ENCODE peak calls at places on chromosomes 7 and 10, in ten cellular contexts. X is coronary artery; A is stimulated activated CD4-positive, alpha-beta T cell treated with anti-CD3 and anti-CD28 coated beads, Interleukin-4, amount 100 ng/mL, for 24 hours; R is GM04504; Q is CD4-positive, alpha-beta memory T cell; P is endothelial cell; Z is activated CD4-positive, alpha-beta T cell treated with anti-CD3 and anti-CD28 coated beads for 48 hours; E is T-helper 17 cell; J is right cardiac atrium; Y is stromal cell of bone marrow. M is an unnamed sample.

GRCh38 chr7:36784991-36785940 is 61.0 kb upstream of the AOAH start:
- DNase-seq in X (no peak), A (peak; percentile 63), R (no peak), Q (peak; percentile 84), P (no peak), Z (peak; percentile 60), E (no peak), J (peak; percentile 33), Y (no peak), M (peak; percentile 84)

GRCh38 chr10:78890506-78890905 is 178.3 kb upstream of the ZMIZ1 start:
- DNase-seq in X (no peak), A (no peak), R (no peak), Q (no peak), P (no peak), Z (no peak), E (no peak), J (no peak), Y (no peak), M (no peak)

GRCh38 chr10:23693398-23693797 is 254.5 kb downstream of the OTUD1 start:
- DNase-seq in X (no peak), A (no peak), R (no peak), Q (no peak), P (peak; percentile 67), Z (peak; percentile 61), E (no peak), J (no peak), Y (no peak), M (peak; percentile 77)

GRCh38 chr10:6465437-6465836 is 114.6 kb downstream of the PRKCQ start:
- DNase-seq in X (no peak), A (no peak), R (no peak), Q (no peak), P (no peak), Z (no peak), E (no peak), J (no peak), Y (no peak), M (no peak)

GRCh38 chr7:25844109-25844915 is 307.7 kb upstream of the NFE2L3 start:
- DNase-seq in X (no peak), A (no peak), R (no peak), Q (no peak), P (no peak), Z (no peak), E (no peak), J (no peak), Y (peak; percentile 53), M (no peak)

GRCh38 chr10:127890935-127891334 is 1.8 kb downstream of the CLRN3 start:
- DNase-seq in X (no peak), A (no peak), R (no peak), Q (no peak), P (no peak), Z (no peak), E (no peak), J (no peak), Y (no peak), M (no peak)

GRCh38 chr7:40833541-40834234 is 698.9 kb downstream of the SUGCT start:
- DNase-seq in X (no peak), A (no peak), R (no peak), Q (no peak), P (no peak), Z (no peak), E (no peak), J (no peak), Y (no peak), M (no peak)

GRCh38 chr7:157693521-157694388 is 357.0 kb downstream of the DNAJB6 start:
- DNase-seq in X (peak; percentile 64), A (no peak), R (no peak), Q (no peak), P (no peak), Z (no peak), E (no peak), J (no peak), Y (no peak), M (peak; percentile 65)

GRCh38 chr7:143358626-143359025 is 3.9 kb downstream of the FAM131B start:
- DNase-seq in X (no peak), A (no peak), R (no peak), Q (no peak), P (no peak), Z (no peak), E (no peak), J (no peak), Y (no peak), M (no peak)

GRCh38 chr7:91379246-91379645 is 115.0 kb downstream of the FZD1 start:
- DNase-seq in X (no peak), A (no peak), R (no peak), Q (no peak), P (no peak), Z (no peak), E (no peak), J (no peak), Y (no peak), M (no peak)

GRCh38 chr10:80686734-80687561 is 149.2 kb downstream of the SH2D4B start:
- DNase-seq in X (no peak), A (no peak), R (no peak), Q (no peak), P (no peak), Z (no peak), E (no peak), J (no peak), Y (no peak), M (no peak)

GRCh38 chr7:155878674-155879073 is 66.4 kb upstream of the SHH start:
- DNase-seq in X (peak; percentile 5), A (no peak), R (no peak), Q (no peak), P (no peak), Z (no peak), E (no peak), J (no peak), Y (no peak), M (peak; percentile 30)

GRCh38 chr7:130890176-130891020 is 156.4 kb upstream of the KLF14 start:
- DNase-seq in X (no peak), A (no peak), R (no peak), Q (no peak), P (no peak), Z (no peak), E (no peak), J (no peak), Y (peak; percentile 39), M (no peak)

GRCh38 chr10:124157286-124157685 is 63.9 kb upstream of the CHST15 start:
- DNase-seq in X (no peak), A (no peak), R (no peak), Q (no peak), P (no peak), Z (no peak), E (no peak), J (no peak), Y (no peak), M (peak; percentile 67)

GRCh38 chr10:123974406-123974805 is 82.8 kb upstream of the CPXM2 start:
- DNase-seq in X (no peak), A (no peak), R (no peak), Q (no peak), P (no peak), Z (no peak), E (no peak), J (no peak), Y (no peak), M (no peak)

GRCh38 chr7:74514131-74514591 is 60.5 kb downstream of the GTF2IRD1 start:
- DNase-seq in X (no peak), A (no peak), R (no peak), Q (no peak), P (no peak), Z (no peak), E (no peak), J (no peak), Y (no peak), M (no peak)

M was measured in spleen.